ENCODE peak calls at places on chromosomes 2 and 18, in four cellular contexts. R is neural progenitor cell, G is GM23338, Z is GM23248. P is an unnamed sample. For H3K4me1, the result is how much of the 10 kb centered on the place peaks cover.

GRCh38 chr2:88054300-88055048 is 1.1 kb downstream of the KRCC1 start:
- DNase-seq in R (no peak), G (no peak), Z (peak), P (peak)

GRCh38 chr18:69400976-69401474 is 337 bp downstream of the DOK6 start:
- DNase-seq in R (peak), G (peak), Z (peak), P (no peak)

GRCh38 chr2:213213186-213213585 is 61.8 kb upstream of the IKZF2 start:
- DNase-seq in R (no peak), G (no peak), Z (no peak), P (no peak)

GRCh38 chr2:48912110-48912509 is 156.6 kb upstream of the LHCGR start:
- DNase-seq in R (peak), G (peak), Z (no peak), P (no peak)

GRCh38 chr2:171735991-171736710 is 48.9 kb downstream of the DYNC1I2 start:
- DNase-seq in R (no peak), G (no peak), Z (no peak), P (no peak)

GRCh38 chr18:60069145-60069544 is 169.3 kb downstream of the PMAIP1 start:
- DNase-seq in R (no peak), G (peak), Z (no peak), P (no peak)

GRCh38 chr2:109217362-109218086 is 88.5 kb downstream of the SH3RF3 start:
- DNase-seq in R (no peak), G (no peak), Z (peak), P (no peak)

GRCh38 chr2:196173505-196173904 is 2.1 kb upstream of the STK17B start:
- DNase-seq in R (no peak), G (no peak), Z (no peak), P (no peak)

GRCh38 chr2:157880927-157881326 is 4.8 kb upstream of the ACVR1 start:
- DNase-seq in R (no peak), G (no peak), Z (no peak), P (no peak)

GRCh38 chr2:197599285-197599965 is 76.0 kb downstream of the RFTN2 start:
- DNase-seq in R (peak), G (peak), Z (peak), P (peak)

GRCh38 chr2:36359006-36359580 is 3.5 kb downstream of the CRIM1 start:
- DNase-seq in R (no peak), G (no peak), Z (peak), P (peak)

GRCh38 chr2:2464095-2464494 is 133.0 kb upstream of the MYT1L start:
- DNase-seq in R (no peak), G (no peak), Z (peak), P (no peak)

GRCh38 chr2:188969236-188970032 is 4.7 kb upstream of the COL3A1 start:
- DNase-seq in R (no peak), G (no peak), Z (peak), P (no peak)

GRCh38 chr18:12420831-12421421 is 13.2 kb downstream of the PRELID3A start:
- DNase-seq in R (peak), G (peak), Z (peak), P (peak)

GRCh38 chr18:29651121-29651675 is 1391.3 kb downstream of the DSC3 start:
- DNase-seq in R (no peak), G (no peak), Z (peak), P (no peak)

GRCh38 chr2:147214900-147215299 is 629.9 kb upstream of the ACVR2A start:
- DNase-seq in R (peak), G (no peak), Z (no peak), P (no peak)

GRCh38 chr2:86193901-86194567 is 1.2 kb downstream of the IMMT start:
- DNase-seq in R (no peak), G (peak), Z (peak), P (peak)

GRCh38 chr2:113124181-113124961 is 3.0 kb upstream of the IL1RN start:
- DNase-seq in R (no peak), G (no peak), Z (peak), P (no peak)

GRCh38 chr18:77007251-77007650 is 125.3 kb downstream of the MBP start:
- DNase-seq in R (no peak), G (no peak), Z (no peak), P (no peak)

GRCh38 chr2:120287183-120288015 is 34.7 kb downstream of the RALB start:
- DNase-seq in R (no peak), G (no peak), Z (peak), P (no peak)

DNA sequence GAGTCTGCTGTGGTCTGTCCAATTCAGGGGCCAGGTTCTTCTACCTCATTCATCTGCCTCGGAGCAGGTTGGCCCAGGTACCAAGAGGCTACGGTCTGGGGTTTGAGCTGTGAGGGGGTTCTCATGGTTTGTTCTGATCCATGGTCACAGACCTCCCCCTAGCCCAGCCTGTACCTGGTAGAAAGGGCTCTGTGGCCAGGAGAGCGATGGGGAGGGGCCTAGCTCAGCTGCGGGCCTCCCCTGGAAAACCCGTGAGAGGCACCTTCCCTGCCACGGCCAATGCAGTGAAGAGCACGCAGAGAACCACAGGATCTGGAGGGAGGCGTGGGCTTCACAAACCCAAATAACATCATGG is 19.6 kb upstream of the ALLC start:
- DNase-seq in R (no peak), G (no peak), Z (no peak), P (no peak)
- TF ChIP-seq EZH2phosphoT487 in R (no peak), G (no peak), Z (no peak), P (no peak)

DNA sequence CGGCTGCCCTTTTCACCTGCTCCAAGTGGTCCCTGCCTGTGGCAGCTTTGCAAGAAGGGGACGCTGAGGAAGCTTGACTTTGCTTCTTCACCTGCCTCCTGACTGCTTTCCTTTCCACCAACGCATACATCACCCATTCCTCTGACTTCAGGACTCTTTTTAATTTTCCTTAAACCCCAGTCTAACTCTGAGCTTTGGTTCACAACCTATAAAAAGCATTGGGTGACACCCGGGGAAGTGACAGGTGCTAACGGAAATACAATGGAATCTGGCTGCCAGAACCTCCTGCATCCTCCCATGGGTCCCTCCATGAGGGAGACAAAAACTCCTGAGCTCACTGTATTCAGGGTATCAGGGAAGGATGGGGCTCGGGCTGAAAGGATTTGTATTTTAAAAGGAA is 284.9 kb downstream of the CELF4 start:
- DNase-seq in R (no peak), G (no peak), Z (no peak), P (no peak)
- H3K4me1 ChIP-seq in R (under half), G (under half), Z (under half), P (under half)

GRCh38 chr2:217270801-217271121 is 410.9 kb upstream of the TNP1 start:
- DNase-seq in R (no peak), G (no peak), Z (peak), P (no peak)
- H2AFZ ChIP-seq in R (no peak), G (no peak), Z (no peak), P (no peak)

DNA sequence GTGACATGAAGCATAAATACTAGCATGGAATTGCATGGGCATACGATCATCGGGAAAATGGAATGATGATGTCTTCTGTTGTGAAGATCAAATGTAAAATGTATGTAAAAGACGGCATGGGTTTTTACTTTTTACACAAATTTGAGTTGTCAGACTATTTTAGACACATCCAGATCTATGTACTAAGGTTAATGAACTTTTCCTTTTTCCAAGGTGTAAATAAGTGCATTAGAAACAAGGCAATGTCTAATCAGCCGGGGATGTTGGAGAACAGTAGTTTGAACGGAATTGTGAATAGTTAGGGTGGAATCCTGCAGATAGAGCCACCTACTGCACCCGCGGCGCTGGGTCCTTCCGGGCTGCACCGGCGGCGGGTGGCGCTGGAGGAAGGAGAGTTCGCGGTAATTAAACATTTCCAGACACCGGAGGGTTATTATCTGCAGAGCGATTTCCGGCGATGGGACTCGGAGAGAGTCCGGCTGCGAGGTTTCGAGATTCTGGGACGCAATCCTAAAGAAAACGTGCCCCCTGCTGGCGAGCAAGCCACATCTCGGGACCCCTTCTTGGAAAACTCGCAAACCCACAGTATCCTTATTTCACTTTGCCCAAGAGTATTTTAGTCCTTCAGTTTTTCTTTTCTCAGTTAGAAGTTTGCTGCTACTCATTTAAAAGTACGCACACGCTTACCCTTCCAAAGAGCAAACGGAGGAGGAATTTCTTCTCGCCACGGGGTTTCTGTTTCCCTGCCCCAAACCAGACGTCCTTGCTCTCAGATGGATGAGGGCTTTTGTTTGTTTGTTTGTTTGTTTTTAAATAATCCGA is 4.4 kb upstream of the OSR1 start:
- DNase-seq in R (peak), G (peak), Z (peak), P (peak)
- TF ChIP-seq EZH2phosphoT487 in R (peak), G (peak), Z (no peak), P (no peak)

GRCh38 chr2:62662131-62662530 is 43.4 kb upstream of the EHBP1 start:
- DNase-seq in R (no peak), G (no peak), Z (no peak), P (no peak)
- H3K4me1 ChIP-seq in R (under half), G (under half), Z (half or more), P (under half)

GRCh38 chr2:33444961-33445360 is 31.5 kb upstream of the RASGRP3 start:
- DNase-seq in R (no peak), G (no peak), Z (no peak), P (no peak)
- H2AFZ ChIP-seq in R (no peak), G (no peak), Z (no peak), P (no peak)